ENCODE peak calls at places on chromosome 2, in four cellular contexts. T is NB4, Z is uterus, S is A549. X is an unnamed sample.

GRCh38 chr2:207768168-207768890 is 1.4 kb downstream of the FZD5 start:
- DNase-seq in T (no peak), S (peak), Z (peak), X (no peak)

GRCh38 chr2:57209799-57210198 is 836.8 kb upstream of the VRK2 start:
- DNase-seq in T (no peak), Z (no peak), S (no peak), X (no peak)

GRCh38 chr2:28102455-28102874 is 211.9 kb downstream of the BABAM2 start:
- DNase-seq in T (no peak), Z (no peak), S (no peak), X (no peak)

GRCh38 chr2:145200307-145200706 is 680.4 kb upstream of the ZEB2 start:
- DNase-seq in T (no peak), S (no peak), Z (no peak), X (no peak)

GRCh38 chr2:142218471-142218870 is 87.7 kb upstream of the LRP1B start:
- DNase-seq in S (peak), Z (no peak), T (no peak), X (no peak)

GRCh38 chr2:20027715-20028434 is 15.4 kb upstream of the MATN3 start:
- DNase-seq in Z (no peak), T (no peak), S (no peak), X (no peak)

GRCh38 chr2:132891456-132891855 is 221.5 kb upstream of the LYPD1 start:
- DNase-seq in Z (no peak), T (no peak), S (no peak), X (no peak)

GRCh38 chr2:215749092-215749957 is 264.0 kb downstream of the MREG start:
- DNase-seq in S (peak), T (no peak), Z (peak), X (no peak)

GRCh38 chr2:46082531-46083485 is 214.4 kb upstream of the EPAS1 start:
- DNase-seq in T (peak), S (no peak), Z (no peak), X (no peak)

GRCh38 chr2:168571061-168571460 is 115.0 kb downstream of the CERS6 start:
- DNase-seq in S (no peak), T (no peak), Z (no peak), X (no peak)

GRCh38 chr2:207474871-207475485 is 54.8 kb upstream of the CREB1 start:
- DNase-seq in S (peak), T (peak), Z (no peak), X (no peak)

GRCh38 chr2:20582600-20583221 is 68.2 kb downstream of the HS1BP3 start:
- DNase-seq in T (no peak), Z (no peak), S (no peak), X (no peak)

GRCh38 chr2:230643576-230644291 is 68.9 kb upstream of the CAB39 start:
- DNase-seq in T (peak), S (no peak), Z (no peak), X (no peak)

GRCh38 chr2:28395334-28396061 is 2.8 kb downstream of the FOSL2 start:
- DNase-seq in Z (peak), T (peak), S (peak), X (no peak)

GRCh38 chr2:217271813-217272212 is 411.9 kb upstream of the TNP1 start:
- DNase-seq in Z (no peak), T (no peak), S (no peak), X (no peak)

GRCh38 chr2:218879881-218880748 is 537 bp upstream of the WNT10A start:
- DNase-seq in S (no peak), T (no peak), Z (no peak), X (peak)

GRCh38 chr2:120824246-120824645 is 88.6 kb downstream of the GLI2 start:
- DNase-seq in Z (no peak), S (no peak), T (no peak), X (no peak)

GRCh38 chr2:99565227-99565626 is 75.4 kb upstream of the REV1 start:
- DNase-seq in T (no peak), S (no peak), Z (no peak), X (no peak)

GRCh38 chr2:173048901-173049661 is 26.6 kb upstream of the MAP3K20 start:
- DNase-seq in Z (peak), S (peak), T (peak), X (no peak)

DNA sequence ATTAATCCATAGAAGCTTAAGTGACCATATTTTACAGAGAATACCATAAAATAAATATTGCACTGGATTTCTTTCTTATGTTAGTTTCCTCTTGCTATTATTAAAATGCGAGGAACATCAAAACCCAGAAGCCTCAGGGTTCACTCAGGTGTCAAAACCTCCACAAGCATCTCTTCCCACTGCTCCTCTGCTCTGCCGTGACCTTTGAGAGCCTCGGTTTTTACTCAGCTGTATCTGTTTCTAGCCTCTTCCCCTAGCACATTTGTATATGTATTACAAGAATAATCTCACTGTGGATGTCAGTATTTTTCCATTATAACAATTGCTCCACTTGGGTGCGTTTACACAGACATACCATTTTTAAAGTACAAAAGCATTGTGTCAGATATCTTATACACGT is 126.0 kb downstream of the B3GNT2 start:
- DNase-seq in T (no peak), S (no peak), Z (no peak), X (no peak)
- TF ChIP-seq POLR2A in T (no peak), S (no peak), Z (no peak), X (no peak)

GRCh38 chr2:196849895-196850294 is 40.7 kb upstream of the C2orf66 start:
- DNase-seq in Z (no peak), T (peak), S (peak), X (no peak)
- TF ChIP-seq POLR2A in Z (no peak), T (no peak), S (no peak), X (no peak)

GRCh38 chr2:85772019-85772745 is 18.4 kb downstream of the ATOH8 start:
- DNase-seq in T (no peak), Z (peak), S (peak), X (peak)
- TF ChIP-seq POLR2A in T (no peak), Z (no peak), S (no peak), X (no peak)

GRCh38 chr2:190342601-190343000 is 788 bp upstream of the INPP1 start:
- DNase-seq in Z (no peak), S (no peak), T (no peak), X (no peak)

GRCh38 chr2:190340369-190340768 is 3.0 kb upstream of the INPP1 start:
- DNase-seq in Z (no peak), S (peak), T (peak), X (peak)

GRCh38 chr2:190343500-190344274 is at the start of gene INPP1:
- DNase-seq in S (peak), T (peak), Z (peak), X (no peak)

GRCh38 chr2:190343170-190343499 is 254 bp upstream of the INPP1 start:
- DNase-seq in S (no peak), T (no peak), Z (no peak), X (no peak)

DNA sequence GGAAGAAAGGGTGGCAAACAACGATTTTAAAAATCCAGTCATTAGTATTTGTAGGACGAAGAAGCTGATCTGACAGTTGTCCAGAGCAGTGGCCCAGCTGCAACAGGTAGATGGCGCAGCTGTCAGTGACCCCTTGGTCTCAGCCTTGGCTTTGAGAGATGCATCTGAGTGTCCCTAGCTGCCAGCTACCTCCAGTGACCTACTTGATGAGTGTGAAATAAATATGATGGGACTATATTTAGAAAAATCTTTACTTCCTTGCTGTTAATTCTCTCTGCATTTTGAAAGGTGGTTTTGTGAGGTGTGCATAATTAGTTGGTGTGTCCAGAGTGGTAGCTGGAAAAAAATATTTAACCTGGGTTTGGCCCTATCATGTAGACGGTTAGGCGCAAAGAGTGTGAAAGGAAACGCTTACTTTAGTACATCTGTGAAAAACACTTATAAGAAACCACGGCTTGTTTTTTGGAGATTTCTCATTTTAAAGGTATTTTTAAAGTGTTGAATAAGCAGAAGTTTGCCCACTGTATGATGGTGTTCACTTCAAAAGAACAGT is 962 bp downstream of the INPP1 start:
- DNase-seq in S (peak), Z (peak), T (peak), X (no peak)
- TF ChIP-seq POLR2A in S (no peak), Z (no peak), T (no peak), X (no peak)

GRCh38 chr2:190272457-190272842 is 47.2 kb downstream of the HIBCH start:
- DNase-seq in Z (no peak), S (no peak), T (no peak), X (no peak)
- TF ChIP-seq POLR2A in Z (no peak), S (no peak), T (no peak), X (no peak)

GRCh38 chr2:241721852-241722251 is 12.6 kb upstream of the D2HGDH start:
- DNase-seq in S (no peak), T (no peak), Z (no peak), X (no peak)

GRCh38 chr2:241722896-241723454 is 11.5 kb upstream of the D2HGDH start:
- DNase-seq in T (no peak), S (no peak), Z (no peak), X (no peak)

GRCh38 chr2:241720099-241720498 is 14.3 kb upstream of the D2HGDH start:
- DNase-seq in Z (no peak), S (no peak), T (no peak), X (no peak)

GRCh38 chr2:241719093-241719492 is 15.3 kb upstream of the D2HGDH start:
- DNase-seq in S (no peak), Z (no peak), T (no peak), X (no peak)

GRCh38 chr2:241720560-241720959 is 13.9 kb upstream of the D2HGDH start:
- DNase-seq in Z (no peak), T (no peak), S (no peak), X (no peak)
- TF ChIP-seq POLR2A in Z (no peak), T (no peak), S (no peak), X (no peak)